ENCODE peak calls at places on chromosomes 5 and 9, in eight cellular contexts. K, Q, D, U, S, X, N and J are unnamed samples.

GRCh38 chr9:72633966-72634365 is 112.6 kb downstream of the TMC1 start:
- DNase-seq in K (no peak), Q (no peak), D (no peak), U (no peak), S (no peak), X (no peak), N (no peak), J (no peak)

GRCh38 chr5:4924581-4924980 is 215.5 kb upstream of the ADAMTS16 start:
- DNase-seq in K (no peak), Q (no peak), D (no peak), U (no peak), S (no peak), X (no peak), N (no peak), J (no peak)

GRCh38 chr9:8736805-8737204 is 937.2 kb upstream of the DMAC1 start:
- DNase-seq in K (no peak), Q (no peak), D (no peak), U (no peak), S (no peak), X (no peak), N (no peak), J (no peak)

GRCh38 chr9:129203556-129203909 is 25.5 kb upstream of the IER5L start:
- DNase-seq in K (no peak), Q (no peak), D (no peak), U (no peak), S (no peak), X (no peak), N (no peak), J (no peak)

GRCh38 chr9:121230231-121230630 is 28.6 kb upstream of the RAB14 start:
- DNase-seq in K (no peak), Q (no peak), D (no peak), U (no peak), S (no peak), X (no peak), N (no peak), J (no peak)

GRCh38 chr5:136769900-136770684 is 404.7 kb upstream of the TRPC7 start:
- DNase-seq in K (peak; percentile 63), Q (peak; percentile 81), D (peak; percentile 64), U (peak; percentile 33), S (peak; percentile 11), X (peak; percentile 75), N (peak; percentile 82), J (no peak)

GRCh38 chr9:36396985-36397384 is 3.1 kb downstream of the RNF38 start:
- DNase-seq in K (peak; percentile 53), Q (no peak), D (no peak), U (no peak), S (no peak), X (no peak), N (no peak), J (no peak)

GRCh38 chr5:82244854-82245635 is 33.1 kb downstream of the RPS23 start:
- DNase-seq in K (no peak), Q (no peak), D (no peak), U (no peak), S (no peak), X (no peak), N (no peak), J (no peak)

GRCh38 chr9:27602107-27602836 is 29.0 kb upstream of the C9orf72 start:
- DNase-seq in K (no peak), Q (no peak), D (no peak), U (no peak), S (no peak), X (no peak), N (no peak), J (no peak)

GRCh38 chr9:84597131-84597530 is 72.4 kb upstream of the NTRK2 start:
- DNase-seq in K (no peak), Q (no peak), D (no peak), U (no peak), S (peak; percentile 1), X (no peak), N (no peak), J (no peak)

GRCh38 chr5:137192293-137192743 is 306.8 kb downstream of the SPOCK1 start:
- DNase-seq in K (no peak), Q (no peak), D (no peak), U (no peak), S (no peak), X (peak; percentile 69), N (no peak), J (no peak)

GRCh38 chr5:68354315-68354714 is 138.8 kb downstream of the PIK3R1 start:
- DNase-seq in K (no peak), Q (no peak), D (no peak), U (no peak), S (no peak), X (no peak), N (no peak), J (no peak)

GRCh38 chr9:33453999-33454660 is 6.7 kb upstream of the AQP3 start:
- DNase-seq in K (no peak), Q (no peak), D (no peak), U (no peak), S (peak; percentile 65), X (no peak), N (no peak), J (no peak)

GRCh38 chr5:102271759-102272158 is 24.3 kb downstream of the SLCO4C1 start:
- DNase-seq in K (no peak), Q (no peak), D (peak; percentile 11), U (no peak), S (no peak), X (no peak), N (no peak), J (no peak)

GRCh38 chr5:159697536-159697935 is 218.7 kb upstream of the ADRA1B start:
- DNase-seq in K (no peak), Q (no peak), D (no peak), U (no peak), S (no peak), X (no peak), N (no peak), J (no peak)

GRCh38 chr9:112558476-112558875 is 71.8 kb downstream of the KIAA1958 start:
- DNase-seq in K (no peak), Q (no peak), D (no peak), U (no peak), S (no peak), X (no peak), N (no peak), J (no peak)

GRCh38 chr9:90987566-90987965 is 185.9 kb downstream of the SYK start:
- DNase-seq in K (no peak), Q (no peak), D (no peak), U (no peak), S (no peak), X (no peak), N (no peak), J (no peak)

DNA sequence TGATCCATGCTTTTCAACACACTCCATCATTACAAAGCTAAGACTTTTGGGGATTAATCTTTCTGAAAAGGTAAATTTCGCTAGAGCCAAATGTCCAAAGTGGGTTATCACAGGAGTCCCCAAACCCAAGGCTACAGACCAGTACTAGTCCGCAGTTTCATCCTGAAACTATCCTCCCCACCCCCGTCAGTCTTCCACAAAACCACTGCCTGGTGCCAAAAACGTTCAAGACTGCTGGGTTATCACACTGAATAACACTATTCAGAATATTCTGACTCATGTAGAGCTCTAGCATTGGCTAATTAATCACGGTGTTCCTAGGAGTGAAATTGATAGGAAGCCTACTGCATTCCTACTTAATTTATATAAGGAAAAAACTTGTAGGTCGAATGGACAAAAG is 24.7 kb downstream of the ERP44 start:
- DNase-seq in K (no peak), Q (no peak), D (no peak), U (no peak), S (no peak), X (no peak), N (no peak), J (no peak)
- H3K4me1 ChIP-seq in K (no peaks in the 10 kb centered on the region), Q (no peaks in the 10 kb centered on the region), D (peaks cover 1% of the 10 kb centered on the region), U (peaks cover 49% of the 10 kb centered on the region), S (no peaks in the 10 kb centered on the region), X (peaks cover 12% of the 10 kb centered on the region), N (peaks cover 4% of the 10 kb centered on the region), J (no peaks in the 10 kb centered on the region)

DNA sequence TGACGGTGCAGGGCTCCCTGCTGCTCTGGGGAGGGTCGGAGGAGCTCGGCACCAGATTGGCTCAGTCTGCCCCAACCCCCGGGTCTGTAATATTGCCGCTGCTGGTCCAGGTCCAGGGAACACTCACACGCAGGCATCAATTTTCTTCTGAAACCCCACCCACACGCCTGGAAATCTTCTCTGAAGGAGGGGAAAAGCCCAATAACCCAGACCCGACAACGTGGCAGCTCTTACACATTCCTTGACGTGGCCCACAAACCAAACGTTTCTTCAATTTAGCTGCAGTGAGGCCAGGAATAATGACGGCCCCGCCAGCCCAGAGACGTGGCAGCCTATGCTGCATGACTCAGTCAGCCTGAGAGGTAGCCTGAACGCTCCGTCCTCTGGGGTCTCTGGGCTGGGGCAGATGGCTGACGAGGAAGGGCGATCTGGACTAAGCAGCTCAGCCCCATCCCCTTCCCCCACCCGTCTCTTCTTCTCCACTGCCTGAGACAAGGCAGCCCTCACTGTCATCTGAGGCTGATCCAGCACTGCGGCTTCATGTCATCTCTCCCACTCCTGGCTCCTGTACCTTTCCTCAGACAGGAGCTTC is 9.9 kb upstream of the SPARC start:
- DNase-seq in K (no peak), Q (no peak), D (no peak), U (peak; percentile 61), S (no peak), X (no peak), N (peak; percentile 87), J (peak; percentile 6)
- H3K4me1 ChIP-seq in K (no peaks in the 10 kb centered on the region), Q (peaks cover 5% of the 10 kb centered on the region), D (peaks cover 20% of the 10 kb centered on the region), U (peaks cover 35% of the 10 kb centered on the region), S (no peaks in the 10 kb centered on the region), X (peaks cover 37% of the 10 kb centered on the region), N (peaks cover 22% of the 10 kb centered on the region), J (no peaks in the 10 kb centered on the region)

GRCh38 chr5:104967806-104968205 is 1405.2 kb upstream of the NUDT12 start:
- DNase-seq in K (no peak), Q (no peak), D (no peak), U (no peak), S (no peak), X (no peak), N (no peak), J (no peak)
- H3K4me1 ChIP-seq in K (no peaks in the 10 kb centered on the region), Q (no peaks in the 10 kb centered on the region), D (no peaks in the 10 kb centered on the region), U (no peaks in the 10 kb centered on the region), S (no peaks in the 10 kb centered on the region), X (no peaks in the 10 kb centered on the region), N (no peaks in the 10 kb centered on the region), J (no peaks in the 10 kb centered on the region)

DNA sequence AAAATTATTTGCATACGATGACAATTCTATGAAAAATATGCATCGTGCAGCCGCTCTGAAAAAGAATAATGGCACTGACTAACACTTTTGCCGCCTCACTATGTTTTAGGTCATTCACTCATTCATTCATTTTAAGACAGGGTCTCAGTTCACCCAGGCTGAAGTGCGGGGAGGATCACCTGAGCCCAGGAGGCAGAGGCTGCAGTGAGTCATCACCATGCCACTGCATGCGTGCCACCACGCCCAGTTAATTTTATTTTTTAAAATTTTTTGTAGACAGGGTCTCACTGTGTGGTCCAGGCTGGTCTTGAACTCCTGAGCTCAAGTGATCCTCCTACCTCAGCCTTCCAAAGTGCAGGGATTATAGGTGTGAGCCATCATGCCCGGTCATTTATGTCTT is 37.0 kb downstream of the RAPGEF1 start:
- DNase-seq in K (peak; percentile 43), Q (no peak), D (no peak), U (no peak), S (no peak), X (no peak), N (no peak), J (no peak)
- H3K4me1 ChIP-seq in K (peaks cover 32% of the 10 kb centered on the region), Q (peaks cover 19% of the 10 kb centered on the region), D (peaks cover under 1% of the 10 kb centered on the region), U (peaks cover 98% of the 10 kb centered on the region), S (peaks cover 35% of the 10 kb centered on the region), X (peaks cover 65% of the 10 kb centered on the region), N (peaks cover 41% of the 10 kb centered on the region), J (peaks cover 91% of the 10 kb centered on the region)